ENCODE peak calls at places on chromosome 20, in ten cellular contexts. One of them, this sample, is unnamed.

GRCh38 chr20:52033313-52033712 is 158.3 kb downstream of the ZFP64 start:
- DNase-seq in heart left ventricle: no peak
- DNase-seq in T-cell: no peak
- DNase-seq in HT-29: no peak
- DNase-seq in B cell: no peak
- DNase-seq in lower lobe of right lung: no peak
- DNase-seq in activated CD4-positive, alpha-beta T cell treated with anti-CD3 and anti-CD28 coated beads, Interleukin-2, amount 50 U/mL, for 1 hour: no peak
- DNase-seq in COR-L47: no peak
- DNase-seq in left ventricle myocardium superior: no peak
- DNase-seq in T-helper 17 cell: no peak
- DNase-seq in this sample: no peak

GRCh38 chr20:32474009-32474716 is 111.0 kb downstream of the NOL4L start:
- DNase-seq in heart left ventricle: no peak
- DNase-seq in T-cell: no peak
- DNase-seq in HT-29: peak; percentile 54
- DNase-seq in B cell: no peak
- DNase-seq in lower lobe of right lung: no peak
- DNase-seq in activated CD4-positive, alpha-beta T cell treated with anti-CD3 and anti-CD28 coated beads, Interleukin-2, amount 50 U/mL, for 1 hour: no peak
- DNase-seq in COR-L47: no peak
- DNase-seq in left ventricle myocardium superior: no peak
- DNase-seq in T-helper 17 cell: no peak
- DNase-seq in this sample: no peak

GRCh38 chr20:57999465-58000111 is 228.9 kb downstream of the ANKRD60 start:
- DNase-seq in heart left ventricle: peak; percentile 40
- DNase-seq in T-cell: no peak
- DNase-seq in HT-29: peak; percentile 81
- DNase-seq in B cell: peak; percentile 61
- DNase-seq in lower lobe of right lung: peak; percentile 58
- DNase-seq in activated CD4-positive, alpha-beta T cell treated with anti-CD3 and anti-CD28 coated beads, Interleukin-2, amount 50 U/mL, for 1 hour: no peak
- DNase-seq in COR-L47: peak; percentile 87
- DNase-seq in left ventricle myocardium superior: peak; percentile 61
- DNase-seq in T-helper 17 cell: no peak
- DNase-seq in this sample: no peak

GRCh38 chr20:32364554-32365208 is 6.5 kb downstream of the ASXL1 start:
- DNase-seq in heart left ventricle: no peak
- DNase-seq in T-cell: no peak
- DNase-seq in HT-29: no peak
- DNase-seq in B cell: no peak
- DNase-seq in lower lobe of right lung: no peak
- DNase-seq in activated CD4-positive, alpha-beta T cell treated with anti-CD3 and anti-CD28 coated beads, Interleukin-2, amount 50 U/mL, for 1 hour: no peak
- DNase-seq in COR-L47: no peak
- DNase-seq in left ventricle myocardium superior: no peak
- DNase-seq in T-helper 17 cell: no peak
- DNase-seq in this sample: no peak

GRCh38 chr20:46111028-46111835 is 6.9 kb upstream of the CD40 start:
- DNase-seq in heart left ventricle: peak; percentile 50
- DNase-seq in T-cell: no peak
- DNase-seq in HT-29: no peak
- DNase-seq in B cell: peak; percentile 67
- DNase-seq in lower lobe of right lung: peak; percentile 59
- DNase-seq in activated CD4-positive, alpha-beta T cell treated with anti-CD3 and anti-CD28 coated beads, Interleukin-2, amount 50 U/mL, for 1 hour: no peak
- DNase-seq in COR-L47: no peak
- DNase-seq in left ventricle myocardium superior: no peak
- DNase-seq in T-helper 17 cell: no peak
- DNase-seq in this sample: no peak

GRCh38 chr20:57835462-57836455 is 125.9 kb upstream of the PMEPA1 start:
- DNase-seq in heart left ventricle: no peak
- DNase-seq in T-cell: no peak
- DNase-seq in HT-29: no peak
- DNase-seq in B cell: no peak
- DNase-seq in lower lobe of right lung: no peak
- DNase-seq in activated CD4-positive, alpha-beta T cell treated with anti-CD3 and anti-CD28 coated beads, Interleukin-2, amount 50 U/mL, for 1 hour: no peak
- DNase-seq in COR-L47: no peak
- DNase-seq in left ventricle myocardium superior: no peak
- DNase-seq in T-helper 17 cell: no peak
- DNase-seq in this sample: peak; percentile 1

GRCh38 chr20:11041396-11041795 is 367.6 kb upstream of the JAG1 start:
- DNase-seq in heart left ventricle: no peak
- DNase-seq in T-cell: no peak
- DNase-seq in HT-29: no peak
- DNase-seq in B cell: no peak
- DNase-seq in lower lobe of right lung: no peak
- DNase-seq in activated CD4-positive, alpha-beta T cell treated with anti-CD3 and anti-CD28 coated beads, Interleukin-2, amount 50 U/mL, for 1 hour: no peak
- DNase-seq in COR-L47: no peak
- DNase-seq in left ventricle myocardium superior: no peak
- DNase-seq in T-helper 17 cell: no peak
- DNase-seq in this sample: no peak

GRCh38 chr20:62791301-62792181 is 4.7 kb upstream of the MRGBP start:
- DNase-seq in heart left ventricle: peak; percentile 79
- DNase-seq in T-cell: peak; percentile 52
- DNase-seq in HT-29: peak; percentile 98
- DNase-seq in B cell: peak; percentile 73
- DNase-seq in lower lobe of right lung: peak; percentile 68
- DNase-seq in activated CD4-positive, alpha-beta T cell treated with anti-CD3 and anti-CD28 coated beads, Interleukin-2, amount 50 U/mL, for 1 hour: peak; percentile 62
- DNase-seq in COR-L47: peak; percentile 94
- DNase-seq in left ventricle myocardium superior: peak; percentile 82
- DNase-seq in T-helper 17 cell: peak; percentile 38
- DNase-seq in this sample: peak; percentile 90

GRCh38 chr20:51404297-51405060 is 138.0 kb downstream of the NFATC2 start:
- DNase-seq in heart left ventricle: no peak
- DNase-seq in T-cell: peak; percentile 80
- DNase-seq in HT-29: no peak
- DNase-seq in B cell: peak; percentile 81
- DNase-seq in lower lobe of right lung: no peak
- DNase-seq in activated CD4-positive, alpha-beta T cell treated with anti-CD3 and anti-CD28 coated beads, Interleukin-2, amount 50 U/mL, for 1 hour: peak; percentile 83
- DNase-seq in COR-L47: no peak
- DNase-seq in left ventricle myocardium superior: peak; percentile 44
- DNase-seq in T-helper 17 cell: peak; percentile 75
- DNase-seq in this sample: no peak

GRCh38 chr20:13221673-13222318 is 722 bp downstream of the ISM1 start:
- DNase-seq in heart left ventricle: peak; percentile 41
- DNase-seq in T-cell: peak; percentile 61
- DNase-seq in HT-29: peak; percentile 20
- DNase-seq in B cell: peak; percentile 31
- DNase-seq in lower lobe of right lung: peak; percentile 69
- DNase-seq in activated CD4-positive, alpha-beta T cell treated with anti-CD3 and anti-CD28 coated beads, Interleukin-2, amount 50 U/mL, for 1 hour: peak; percentile 71
- DNase-seq in COR-L47: peak; percentile 70
- DNase-seq in left ventricle myocardium superior: peak; percentile 53
- DNase-seq in T-helper 17 cell: peak; percentile 32
- DNase-seq in this sample: peak; percentile 38

GRCh38 chr20:47335251-47336012 is 21.1 kb downstream of the ZMYND8 start:
- DNase-seq in heart left ventricle: no peak
- DNase-seq in T-cell: no peak
- DNase-seq in HT-29: no peak
- DNase-seq in B cell: no peak
- DNase-seq in lower lobe of right lung: no peak
- DNase-seq in activated CD4-positive, alpha-beta T cell treated with anti-CD3 and anti-CD28 coated beads, Interleukin-2, amount 50 U/mL, for 1 hour: no peak
- DNase-seq in COR-L47: no peak
- DNase-seq in left ventricle myocardium superior: no peak
- DNase-seq in T-helper 17 cell: no peak
- DNase-seq in this sample: no peak

GRCh38 chr20:33474097-33474846 is 15.6 kb upstream of the CBFA2T2 start:
- DNase-seq in heart left ventricle: no peak
- DNase-seq in T-cell: no peak
- DNase-seq in HT-29: no peak
- DNase-seq in B cell: no peak
- DNase-seq in lower lobe of right lung: no peak
- DNase-seq in activated CD4-positive, alpha-beta T cell treated with anti-CD3 and anti-CD28 coated beads, Interleukin-2, amount 50 U/mL, for 1 hour: no peak
- DNase-seq in COR-L47: no peak
- DNase-seq in left ventricle myocardium superior: no peak
- DNase-seq in T-helper 17 cell: no peak
- DNase-seq in this sample: no peak

GRCh38 chr20:34883809-34884208 is 7.4 kb downstream of the ACSS2 start:
- DNase-seq in heart left ventricle: no peak
- DNase-seq in T-cell: no peak
- DNase-seq in HT-29: no peak
- DNase-seq in B cell: no peak
- DNase-seq in lower lobe of right lung: no peak
- DNase-seq in activated CD4-positive, alpha-beta T cell treated with anti-CD3 and anti-CD28 coated beads, Interleukin-2, amount 50 U/mL, for 1 hour: no peak
- DNase-seq in COR-L47: no peak
- DNase-seq in left ventricle myocardium superior: no peak
- DNase-seq in T-helper 17 cell: no peak
- DNase-seq in this sample: no peak

GRCh38 chr20:46512943-46513844 is at the start of gene ZNF334:
- DNase-seq in heart left ventricle: peak; percentile 47
- DNase-seq in T-cell: no peak
- DNase-seq in HT-29: peak; percentile 83
- DNase-seq in B cell: peak; percentile 50
- DNase-seq in lower lobe of right lung: peak; percentile 81
- DNase-seq in activated CD4-positive, alpha-beta T cell treated with anti-CD3 and anti-CD28 coated beads, Interleukin-2, amount 50 U/mL, for 1 hour: no peak
- DNase-seq in COR-L47: peak; percentile 85
- DNase-seq in left ventricle myocardium superior: peak; percentile 86
- DNase-seq in T-helper 17 cell: no peak
- DNase-seq in this sample: peak; percentile 88

This sample was measured in NCI-H1092 treated with DMSO at 0.1 percent for 48 hours.